ENCODE peak calls at places on chromosomes 1 and 21, in seven cellular contexts. One of them, this sample, is unnamed.
A peak's percentile ranks its signal among the peaks of the same experiment; 100 is the strongest.

GRCh38 chr1:156816561-156817328 is at the start of gene SH2D2A:
- DNase-seq in left ventricle myocardium inferior: no peak
- DNase-seq in ovary: peak; percentile 30
- DNase-seq in WTC11: no peak
- DNase-seq in mesothelial cell of epicardium: no peak
- DNase-seq in left lung: peak; percentile 56
- DNase-seq in HFF-Myc: no peak
- DNase-seq in this sample: peak; percentile 81

GRCh38 chr1:155253208-155253607 is 2.1 kb downstream of the ENTREP3 start:
- DNase-seq in left ventricle myocardium inferior: no peak
- DNase-seq in ovary: no peak
- DNase-seq in WTC11: no peak
- DNase-seq in mesothelial cell of epicardium: no peak
- DNase-seq in left lung: no peak
- DNase-seq in HFF-Myc: no peak
- DNase-seq in this sample: no peak

GRCh38 chr1:226233293-226233692 is 9.8 kb downstream of the MIXL1 start:
- DNase-seq in left ventricle myocardium inferior: no peak
- DNase-seq in ovary: no peak
- DNase-seq in WTC11: no peak
- DNase-seq in mesothelial cell of epicardium: no peak
- DNase-seq in left lung: no peak
- DNase-seq in HFF-Myc: no peak
- DNase-seq in this sample: no peak

GRCh38 chr1:34918609-34919561 is 10.6 kb downstream of the DLGAP3 start:
- DNase-seq in left ventricle myocardium inferior: no peak
- DNase-seq in ovary: no peak
- DNase-seq in WTC11: peak; percentile 76
- DNase-seq in mesothelial cell of epicardium: no peak
- DNase-seq in left lung: no peak
- DNase-seq in HFF-Myc: no peak
- DNase-seq in this sample: no peak

GRCh38 chr1:6955357-6956154 is 170.3 kb downstream of the CAMTA1 start:
- DNase-seq in left ventricle myocardium inferior: no peak
- DNase-seq in ovary: no peak
- DNase-seq in WTC11: no peak
- DNase-seq in mesothelial cell of epicardium: no peak
- DNase-seq in left lung: no peak
- DNase-seq in HFF-Myc: no peak
- DNase-seq in this sample: no peak

GRCh38 chr1:1858382-1859086 is 32.4 kb downstream of the GNB1 start:
- DNase-seq in left ventricle myocardium inferior: peak; percentile 78
- DNase-seq in ovary: peak; percentile 59
- DNase-seq in WTC11: peak; percentile 28
- DNase-seq in mesothelial cell of epicardium: peak; percentile 40
- DNase-seq in left lung: peak; percentile 46
- DNase-seq in HFF-Myc: peak; percentile 90
- DNase-seq in this sample: peak; percentile 54

GRCh38 chr1:155962599-155963211 is 15.6 kb downstream of the ARHGEF2 start:
- DNase-seq in left ventricle myocardium inferior: no peak
- DNase-seq in ovary: no peak
- DNase-seq in WTC11: no peak
- DNase-seq in mesothelial cell of epicardium: no peak
- DNase-seq in left lung: no peak
- DNase-seq in HFF-Myc: no peak
- DNase-seq in this sample: peak; percentile 92

GRCh38 chr1:3013371-3014038 is 7.8 kb upstream of the ACTRT2 start:
- DNase-seq in left ventricle myocardium inferior: peak; percentile 3
- DNase-seq in ovary: no peak
- DNase-seq in WTC11: no peak
- DNase-seq in mesothelial cell of epicardium: no peak
- DNase-seq in left lung: peak; percentile 19
- DNase-seq in HFF-Myc: no peak
- DNase-seq in this sample: no peak

GRCh38 chr1:226863446-226863845 is 7.0 kb upstream of the PSEN2 start:
- DNase-seq in left ventricle myocardium inferior: no peak
- DNase-seq in ovary: no peak
- DNase-seq in WTC11: no peak
- DNase-seq in mesothelial cell of epicardium: no peak
- DNase-seq in left lung: no peak
- DNase-seq in HFF-Myc: peak; percentile 39
- DNase-seq in this sample: peak; percentile 57

GRCh38 chr21:42161957-42162681 is 56.8 kb upstream of the ABCG1 start:
- DNase-seq in left ventricle myocardium inferior: no peak
- DNase-seq in ovary: no peak
- DNase-seq in WTC11: no peak
- DNase-seq in mesothelial cell of epicardium: no peak
- DNase-seq in left lung: no peak
- DNase-seq in HFF-Myc: no peak
- DNase-seq in this sample: no peak

GRCh38 chr1:21339402-21340229 is 49.4 kb upstream of the ECE1 start:
- DNase-seq in left ventricle myocardium inferior: no peak
- DNase-seq in ovary: no peak
- DNase-seq in WTC11: no peak
- DNase-seq in mesothelial cell of epicardium: no peak
- DNase-seq in left lung: no peak
- DNase-seq in HFF-Myc: no peak
- DNase-seq in this sample: no peak

GRCh38 chr21:45634511-45635183 is 8.9 kb upstream of the PCBP3 start:
- DNase-seq in left ventricle myocardium inferior: no peak
- DNase-seq in ovary: no peak
- DNase-seq in WTC11: no peak
- DNase-seq in mesothelial cell of epicardium: no peak
- DNase-seq in left lung: no peak
- DNase-seq in HFF-Myc: no peak
- DNase-seq in this sample: no peak

GRCh38 chr21:26884436-26884835 is 39.2 kb upstream of the ADAMTS1 start:
- DNase-seq in left ventricle myocardium inferior: no peak
- DNase-seq in ovary: no peak
- DNase-seq in WTC11: no peak
- DNase-seq in mesothelial cell of epicardium: no peak
- DNase-seq in left lung: no peak
- DNase-seq in HFF-Myc: no peak
- DNase-seq in this sample: no peak

GRCh38 chr21:40770435-40771055 is 76.4 kb downstream of the DSCAM start:
- DNase-seq in left ventricle myocardium inferior: no peak
- DNase-seq in ovary: no peak
- DNase-seq in WTC11: no peak
- DNase-seq in mesothelial cell of epicardium: no peak
- DNase-seq in left lung: no peak
- DNase-seq in HFF-Myc: no peak
- DNase-seq in this sample: no peak

GRCh38 chr1:2236695-2237677 is 8.9 kb downstream of the SKI start:
- DNase-seq in left ventricle myocardium inferior: no peak
- DNase-seq in ovary: no peak
- DNase-seq in WTC11: no peak
- DNase-seq in mesothelial cell of epicardium: no peak
- DNase-seq in left lung: no peak
- DNase-seq in HFF-Myc: no peak
- DNase-seq in this sample: no peak

GRCh38 chr1:64654519-64655341 is 90.1 kb upstream of the RAVER2 start:
- DNase-seq in left ventricle myocardium inferior: no peak
- DNase-seq in ovary: no peak
- DNase-seq in WTC11: no peak
- DNase-seq in mesothelial cell of epicardium: no peak
- DNase-seq in left lung: no peak
- DNase-seq in HFF-Myc: no peak
- DNase-seq in this sample: peak; percentile 27

GRCh38 chr21:35323947-35324346 is 274.8 kb upstream of the RUNX1 start:
- DNase-seq in left ventricle myocardium inferior: peak; percentile 44
- DNase-seq in ovary: peak; percentile 80
- DNase-seq in WTC11: no peak
- DNase-seq in mesothelial cell of epicardium: no peak
- DNase-seq in left lung: no peak
- DNase-seq in HFF-Myc: no peak
- DNase-seq in this sample: no peak

GRCh38 chr1:108897865-108898720 is 21.3 kb downstream of the GPSM2 start:
- DNase-seq in left ventricle myocardium inferior: no peak
- DNase-seq in ovary: no peak
- DNase-seq in WTC11: no peak
- DNase-seq in mesothelial cell of epicardium: no peak
- DNase-seq in left lung: no peak
- DNase-seq in HFF-Myc: peak; percentile 48
- DNase-seq in this sample: peak; percentile 73

GRCh38 chr1:8170059-8170835 is 144.1 kb upstream of the ERRFI1 start:
- DNase-seq in left ventricle myocardium inferior: no peak
- DNase-seq in ovary: peak; percentile 49
- DNase-seq in WTC11: no peak
- DNase-seq in mesothelial cell of epicardium: no peak
- DNase-seq in left lung: no peak
- DNase-seq in HFF-Myc: no peak
- DNase-seq in this sample: no peak

GRCh38 chr1:16063921-16064320 is 9.5 kb downstream of the FAM131C start:
- DNase-seq in left ventricle myocardium inferior: no peak
- DNase-seq in ovary: no peak
- DNase-seq in WTC11: no peak
- DNase-seq in mesothelial cell of epicardium: no peak
- DNase-seq in left lung: no peak
- DNase-seq in HFF-Myc: no peak
- DNase-seq in this sample: no peak

GRCh38 chr1:17438977-17439249 is 564 bp downstream of the RCC2 start:
- DNase-seq in left ventricle myocardium inferior: no peak
- DNase-seq in ovary: peak; percentile 50
- DNase-seq in WTC11: no peak
- DNase-seq in mesothelial cell of epicardium: no peak
- DNase-seq in left lung: no peak
- DNase-seq in HFF-Myc: no peak
- DNase-seq in this sample: no peak

GRCh38 chr1:18876210-18876609 is 16.8 kb upstream of the TAS1R2 start:
- DNase-seq in left ventricle myocardium inferior: no peak
- DNase-seq in ovary: no peak
- DNase-seq in WTC11: no peak
- DNase-seq in mesothelial cell of epicardium: no peak
- DNase-seq in left lung: no peak
- DNase-seq in HFF-Myc: no peak
- DNase-seq in this sample: no peak

GRCh38 chr1:18875796-18876128 is 16.3 kb upstream of the TAS1R2 start:
- DNase-seq in left ventricle myocardium inferior: no peak
- DNase-seq in ovary: no peak
- DNase-seq in WTC11: no peak
- DNase-seq in mesothelial cell of epicardium: no peak
- DNase-seq in left lung: no peak
- DNase-seq in HFF-Myc: no peak
- DNase-seq in this sample: no peak

GRCh38 chr1:18874600-18874999 is 15.1 kb upstream of the TAS1R2 start:
- DNase-seq in left ventricle myocardium inferior: no peak
- DNase-seq in ovary: no peak
- DNase-seq in WTC11: no peak
- DNase-seq in mesothelial cell of epicardium: no peak
- DNase-seq in left lung: no peak
- DNase-seq in HFF-Myc: no peak
- DNase-seq in this sample: no peak

GRCh38 chr1:18874036-18874435 is 14.6 kb upstream of the TAS1R2 start:
- DNase-seq in left ventricle myocardium inferior: no peak
- DNase-seq in ovary: no peak
- DNase-seq in WTC11: no peak
- DNase-seq in mesothelial cell of epicardium: no peak
- DNase-seq in left lung: no peak
- DNase-seq in HFF-Myc: no peak
- DNase-seq in this sample: no peak

GRCh38 chr1:18875107-18875795 is 15.8 kb upstream of the TAS1R2 start:
- DNase-seq in left ventricle myocardium inferior: peak; percentile 76
- DNase-seq in ovary: peak; percentile 83
- DNase-seq in WTC11: peak; percentile 95
- DNase-seq in mesothelial cell of epicardium: peak; percentile 87
- DNase-seq in left lung: peak; percentile 74
- DNase-seq in HFF-Myc: peak; percentile 71
- DNase-seq in this sample: peak; percentile 76
- TF ChIP-seq CTCF in left ventricle myocardium inferior: peak; percentile 89
- TF ChIP-seq CTCF in ovary: peak; percentile 15
- TF ChIP-seq CTCF in WTC11: peak; percentile 93
- TF ChIP-seq CTCF in mesothelial cell of epicardium: peak; percentile 83
- TF ChIP-seq CTCF in left lung: peak; percentile 85
- TF ChIP-seq CTCF in HFF-Myc: peak; percentile 93
- TF ChIP-seq CTCF in this sample: peak; percentile 81

DNA sequence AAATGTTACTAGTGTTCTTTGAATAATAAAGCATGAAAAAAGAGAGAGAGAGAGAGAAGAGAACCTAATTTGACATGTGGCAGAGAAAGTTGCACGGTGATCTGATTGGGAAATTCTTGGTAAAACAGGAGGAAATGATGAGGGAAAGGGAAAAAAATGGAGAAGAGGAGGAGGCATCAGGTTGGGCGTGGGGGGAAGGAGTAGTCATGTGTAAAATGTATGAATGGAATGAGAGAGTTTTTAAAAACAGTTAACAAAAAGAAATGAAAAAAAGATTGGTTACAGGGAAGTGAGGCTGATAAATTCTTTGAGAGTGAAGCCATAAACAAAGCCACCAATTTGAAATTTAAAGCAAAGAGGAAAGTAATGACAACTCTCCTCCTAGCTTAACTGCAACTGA is 409.2 kb downstream of the USH2A start:
- DNase-seq in left ventricle myocardium inferior: no peak
- DNase-seq in ovary: no peak
- DNase-seq in WTC11: no peak
- DNase-seq in mesothelial cell of epicardium: no peak
- DNase-seq in left lung: no peak
- DNase-seq in HFF-Myc: no peak
- DNase-seq in this sample: no peak
- TF ChIP-seq CTCF in left ventricle myocardium inferior: no peak
- TF ChIP-seq CTCF in ovary: no peak
- TF ChIP-seq CTCF in WTC11: no peak
- TF ChIP-seq CTCF in mesothelial cell of epicardium: no peak
- TF ChIP-seq CTCF in left lung: no peak
- TF ChIP-seq CTCF in HFF-Myc: no peak
- TF ChIP-seq CTCF in this sample: no peak

GRCh38 chr1:229972600-229973296 is 94.3 kb upstream of the GALNT2 start:
- DNase-seq in left ventricle myocardium inferior: no peak
- DNase-seq in ovary: no peak
- DNase-seq in WTC11: peak; percentile 59
- DNase-seq in mesothelial cell of epicardium: no peak
- DNase-seq in left lung: no peak
- DNase-seq in HFF-Myc: no peak
- DNase-seq in this sample: no peak
- TF ChIP-seq CTCF in left ventricle myocardium inferior: peak; percentile 40
- TF ChIP-seq CTCF in ovary: no peak
- TF ChIP-seq CTCF in WTC11: no peak
- TF ChIP-seq CTCF in mesothelial cell of epicardium: no peak
- TF ChIP-seq CTCF in left lung: no peak
- TF ChIP-seq CTCF in HFF-Myc: peak; percentile 47
- TF ChIP-seq CTCF in this sample: no peak

GRCh38 chr1:111852216-111852615 is 96.5 kb downstream of the DDX20 start:
- DNase-seq in left ventricle myocardium inferior: no peak
- DNase-seq in ovary: no peak
- DNase-seq in WTC11: no peak
- DNase-seq in mesothelial cell of epicardium: no peak
- DNase-seq in left lung: no peak
- DNase-seq in HFF-Myc: no peak
- DNase-seq in this sample: no peak

GRCh38 chr1:111855260-111855659 is 99.6 kb downstream of the DDX20 start:
- DNase-seq in left ventricle myocardium inferior: no peak
- DNase-seq in ovary: no peak
- DNase-seq in WTC11: no peak
- DNase-seq in mesothelial cell of epicardium: no peak
- DNase-seq in left lung: no peak
- DNase-seq in HFF-Myc: no peak
- DNase-seq in this sample: no peak

GRCh38 chr1:111851552-111851951 is 95.9 kb downstream of the DDX20 start:
- DNase-seq in left ventricle myocardium inferior: no peak
- DNase-seq in ovary: no peak
- DNase-seq in WTC11: no peak
- DNase-seq in mesothelial cell of epicardium: no peak
- DNase-seq in left lung: no peak
- DNase-seq in HFF-Myc: no peak
- DNase-seq in this sample: no peak

GRCh38 chr1:111857251-111857651 is 101.5 kb downstream of the DDX20 start:
- DNase-seq in left ventricle myocardium inferior: peak; percentile 72
- DNase-seq in ovary: no peak
- DNase-seq in WTC11: no peak
- DNase-seq in mesothelial cell of epicardium: no peak
- DNase-seq in left lung: no peak
- DNase-seq in HFF-Myc: no peak
- DNase-seq in this sample: no peak

GRCh38 chr1:111856411-111857135 is 100.9 kb downstream of the DDX20 start:
- DNase-seq in left ventricle myocardium inferior: no peak
- DNase-seq in ovary: no peak
- DNase-seq in WTC11: no peak
- DNase-seq in mesothelial cell of epicardium: no peak
- DNase-seq in left lung: no peak
- DNase-seq in HFF-Myc: no peak
- DNase-seq in this sample: no peak
- TF ChIP-seq CTCF in left ventricle myocardium inferior: no peak
- TF ChIP-seq CTCF in ovary: no peak
- TF ChIP-seq CTCF in WTC11: no peak
- TF ChIP-seq CTCF in mesothelial cell of epicardium: no peak
- TF ChIP-seq CTCF in left lung: no peak
- TF ChIP-seq CTCF in HFF-Myc: no peak
- TF ChIP-seq CTCF in this sample: no peak